ENCODE peak calls at places on chromosomes 2 and 18, in six cellular contexts. V is colonic mucosa, E is cardiac muscle cell, F is RWPE1, D is HFF-Myc, C is testis. X is an unnamed sample.

GRCh38 chr2:53484521-53484920 is 283.1 kb upstream of the CHAC2 start:
- DNase-seq in V (no peak), E (no peak), F (no peak), D (no peak), C (no peak), X (no peak)

GRCh38 chr2:26681656-26682055 is 10.9 kb upstream of the KCNK3 start:
- DNase-seq in V (no peak), E (no peak), F (no peak), D (no peak), C (no peak), X (no peak)

GRCh38 chr18:8391068-8391467 is 218.2 kb upstream of the RAB12 start:
- DNase-seq in V (no peak), E (peak), F (no peak), D (no peak), C (no peak), X (no peak)

GRCh38 chr2:223811757-223812156 is 25.6 kb downstream of the AP1S3 start:
- DNase-seq in V (no peak), E (peak), F (no peak), D (no peak), C (no peak), X (no peak)

GRCh38 chr2:128551435-128551834 is 232.8 kb upstream of the HS6ST1 start:
- DNase-seq in V (no peak), E (no peak), F (no peak), D (no peak), C (no peak), X (no peak)

GRCh38 chr2:137172162-137172561 is 406.8 kb downstream of the THSD7B start:
- DNase-seq in V (no peak), E (no peak), F (no peak), D (no peak), C (no peak), X (no peak)

GRCh38 chr2:241798081-241798630 is 10.8 kb upstream of the NEU4 start:
- DNase-seq in V (peak), E (no peak), F (no peak), D (no peak), C (no peak), X (no peak)

GRCh38 chr2:31363956-31364750 is 50.4 kb downstream of the XDH start:
- DNase-seq in V (no peak), E (no peak), F (no peak), D (no peak), C (no peak), X (no peak)

GRCh38 chr2:72330673-72331072 is 183.0 kb upstream of the CYP26B1 start:
- DNase-seq in V (no peak), E (no peak), F (no peak), D (no peak), C (no peak), X (no peak)

GRCh38 chr18:28652654-28653053 is 475.7 kb upstream of the CDH2 start:
- DNase-seq in V (no peak), E (no peak), F (no peak), D (no peak), C (no peak), X (no peak)

GRCh38 chr18:39681061-39681460 is 2115.5 kb upstream of the CELF4 start:
- DNase-seq in V (no peak), E (no peak), F (no peak), D (no peak), C (no peak), X (no peak)
- TF ChIP-seq CTCF in V (no peak), E (no peak), F (no peak), D (no peak), C (no peak), X (no peak)

DNA sequence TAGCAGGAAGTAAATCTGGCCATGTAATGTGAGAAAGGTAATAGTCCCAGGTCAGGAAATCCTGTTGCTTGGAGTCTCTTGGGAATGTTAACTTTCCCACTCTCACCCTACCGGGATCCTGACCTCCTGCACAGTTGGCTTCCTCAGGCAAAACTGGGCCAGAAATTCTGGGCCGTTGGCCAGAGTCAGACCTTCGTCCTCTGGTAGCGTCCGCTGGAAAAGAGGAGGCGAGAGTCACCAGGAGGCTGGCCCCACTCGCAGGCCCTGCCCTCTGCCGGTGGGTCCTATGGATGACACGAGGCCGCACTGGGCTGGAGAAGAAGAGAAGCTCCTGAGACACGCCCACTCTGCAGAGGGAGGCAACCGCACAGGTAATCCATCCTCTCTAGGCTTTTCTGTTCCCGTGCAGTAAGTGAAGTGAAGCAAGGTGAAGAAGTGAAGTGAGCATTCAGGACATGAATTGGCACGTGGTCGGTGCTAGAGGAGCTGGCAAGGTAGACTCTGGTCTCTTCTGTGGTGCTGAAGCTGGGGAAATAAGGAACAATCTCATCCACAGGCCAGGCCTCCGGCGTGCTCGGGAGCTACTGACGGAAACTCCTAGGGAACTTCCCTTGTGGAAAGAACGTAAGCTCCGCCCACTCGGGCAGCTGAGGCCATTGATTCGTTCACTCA is 182.7 kb upstream of the GLI2 start:
- DNase-seq in V (peak), E (peak), F (peak), D (no peak), C (peak), X (no peak)
- TF ChIP-seq CTCF in V (peak), E (peak), F (peak), D (peak), C (peak), X (peak)

GRCh38 chr2:12722445-12723316 is 5.9 kb downstream of the TRIB2 start:
- DNase-seq in V (no peak), E (no peak), F (no peak), D (no peak), C (no peak), X (no peak)
- TF ChIP-seq CTCF in V (no peak), E (peak), F (no peak), D (no peak), C (peak), X (peak)

DNA sequence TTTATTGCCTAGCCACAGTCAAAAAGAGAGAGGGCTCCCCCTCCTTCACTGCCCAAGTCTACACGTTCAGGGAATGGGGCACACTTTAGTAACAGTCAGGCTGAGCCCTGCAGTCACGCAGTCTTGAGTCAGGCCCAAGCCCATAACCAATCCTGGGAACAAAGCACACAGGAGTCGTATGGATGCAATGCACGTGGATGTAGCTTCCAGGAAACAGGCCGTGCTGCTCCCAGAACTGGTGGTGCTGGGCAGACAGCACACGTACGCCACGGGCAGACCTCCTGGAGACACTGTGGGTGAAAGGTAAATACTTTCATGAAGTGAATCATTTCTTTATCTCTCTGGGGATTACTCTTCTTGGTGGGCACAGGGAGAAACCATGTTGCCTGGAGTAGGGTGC is 30.0 kb upstream of the MBP start:
- DNase-seq in V (no peak), E (no peak), F (no peak), D (no peak), C (no peak), X (no peak)
- TF ChIP-seq CTCF in V (no peak), E (no peak), F (no peak), D (no peak), C (no peak), X (no peak)

GRCh38 chr2:164617466-164617865 is 3.8 kb downstream of the GRB14 start:
- DNase-seq in V (no peak), E (peak), F (peak), D (no peak), C (no peak), X (no peak)

GRCh38 chr2:164621761-164622105 is 451 bp upstream of the GRB14 start:
- DNase-seq in V (no peak), E (no peak), F (peak), D (no peak), C (no peak), X (no peak)

GRCh38 chr2:164622338-164623106 is 1.2 kb upstream of the GRB14 start:
- DNase-seq in V (no peak), E (no peak), F (no peak), D (no peak), C (no peak), X (no peak)

GRCh38 chr2:164624296-164624695 is 3.0 kb upstream of the GRB14 start:
- DNase-seq in V (no peak), E (peak), F (no peak), D (no peak), C (no peak), X (no peak)

GRCh38 chr2:164620873-164621760 is at the start of gene GRB14:
- DNase-seq in V (peak), E (peak), F (peak), D (no peak), C (peak), X (no peak)
- TF ChIP-seq CTCF in V (no peak), E (no peak), F (no peak), D (no peak), C (no peak), X (no peak)

GRCh38 chr18:10744653-10745052 is 218.8 kb downstream of the NAPG start:
- DNase-seq in V (no peak), E (no peak), F (no peak), D (no peak), C (no peak), X (no peak)
- TF ChIP-seq CTCF in V (no peak), E (no peak), F (no peak), D (no peak), C (no peak), X (no peak)

GRCh38 chr2:65311596-65311995 is 84.0 kb downstream of the ACTR2 start:
- DNase-seq in V (no peak), E (no peak), F (no peak), D (no peak), C (no peak), X (no peak)

GRCh38 chr2:65305899-65306298 is 78.3 kb downstream of the ACTR2 start:
- DNase-seq in V (no peak), E (no peak), F (no peak), D (no peak), C (no peak), X (no peak)

GRCh38 chr2:65313126-65313953 is 85.7 kb downstream of the ACTR2 start:
- DNase-seq in V (no peak), E (peak), F (no peak), D (no peak), C (no peak), X (no peak)

GRCh38 chr2:65311049-65311448 is 83.4 kb downstream of the ACTR2 start:
- DNase-seq in V (no peak), E (no peak), F (no peak), D (no peak), C (no peak), X (no peak)

DNA sequence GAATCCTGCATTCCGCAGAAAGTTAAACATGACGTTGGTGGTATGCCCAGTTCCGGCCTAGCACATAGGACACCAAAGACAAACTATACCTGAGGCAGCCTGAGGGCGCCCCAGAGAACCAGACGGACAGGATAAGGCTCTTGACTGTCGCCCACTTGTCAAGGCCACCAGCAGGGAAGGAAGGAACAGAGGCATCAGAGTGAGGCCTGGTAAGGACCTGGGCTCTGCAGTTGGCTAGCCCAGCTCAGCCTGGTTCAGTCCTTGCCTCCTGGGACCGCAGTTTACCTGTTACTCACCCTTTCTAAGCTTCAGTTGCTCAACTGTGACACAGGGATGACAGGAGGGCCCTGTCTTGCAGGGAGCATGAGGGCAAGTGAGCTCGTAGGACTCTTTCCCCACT is 82.1 kb downstream of the ACTR2 start:
- DNase-seq in V (no peak), E (no peak), F (no peak), D (no peak), C (no peak), X (no peak)
- TF ChIP-seq CTCF in V (no peak), E (no peak), F (no peak), D (no peak), C (no peak), X (no peak)

GRCh38 chr18:42053188-42053781 is 98.3 kb downstream of the PIK3C3 start:
- DNase-seq in V (peak), E (peak), F (peak), D (peak), C (peak), X (peak)

GRCh38 chr18:42051411-42051810 is 96.4 kb downstream of the PIK3C3 start:
- DNase-seq in V (no peak), E (no peak), F (no peak), D (no peak), C (no peak), X (no peak)

GRCh38 chr18:42047721-42048120 is 92.7 kb downstream of the PIK3C3 start:
- DNase-seq in V (no peak), E (peak), F (no peak), D (no peak), C (no peak), X (no peak)

GRCh38 chr18:42048150-42048549 is 93.1 kb downstream of the PIK3C3 start:
- DNase-seq in V (no peak), E (peak), F (peak), D (peak), C (no peak), X (no peak)

DNA sequence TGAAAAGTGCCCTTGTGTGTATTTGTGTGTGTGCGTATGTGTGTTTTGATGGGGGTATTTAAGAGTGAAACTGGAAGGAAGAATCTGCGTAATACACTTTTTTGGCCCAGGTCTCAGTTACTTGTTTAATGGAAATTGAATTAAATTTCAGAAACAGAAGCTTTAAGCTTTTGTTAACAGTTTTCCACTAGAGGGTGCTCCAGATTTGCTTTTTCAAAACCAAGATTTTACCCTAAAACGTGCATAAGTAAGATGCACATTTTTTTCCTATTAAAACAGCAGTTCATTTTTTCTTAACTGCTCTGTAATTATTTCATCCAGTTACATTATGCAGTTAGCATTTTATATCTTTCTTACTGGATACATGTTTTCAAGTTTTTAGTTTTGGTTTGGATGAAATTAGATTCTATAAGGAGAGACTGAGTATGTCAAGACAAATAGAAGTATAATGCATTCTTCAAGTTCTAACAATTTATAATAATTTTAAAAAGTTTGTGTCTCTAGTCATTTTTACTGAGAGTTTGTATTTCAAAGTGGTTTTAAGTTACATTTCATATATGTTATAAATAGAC is 97.2 kb downstream of the PIK3C3 start:
- DNase-seq in V (no peak), E (peak), F (no peak), D (peak), C (no peak), X (no peak)
- TF ChIP-seq CTCF in V (no peak), E (peak), F (peak), D (peak), C (no peak), X (no peak)

DNA sequence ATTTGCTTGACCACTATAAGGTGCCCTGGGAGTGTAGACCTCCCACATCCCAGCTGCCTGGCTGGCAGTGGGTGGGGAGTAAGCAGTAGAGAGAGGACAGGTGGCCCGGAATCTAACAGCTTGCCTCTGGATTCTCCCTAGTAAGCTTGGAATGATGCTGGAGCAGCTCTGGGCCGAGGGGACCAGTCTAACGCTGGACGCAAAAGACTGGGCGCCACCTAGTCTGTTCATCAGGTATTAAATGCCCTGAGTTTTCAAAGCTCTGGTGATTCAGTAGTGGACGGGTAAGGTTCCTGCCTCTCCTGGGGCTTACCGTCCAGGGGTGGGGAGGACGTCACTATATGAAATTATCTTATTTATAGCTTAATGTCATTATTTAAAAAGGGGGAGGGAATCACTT is 648 bp upstream of the LYPD6B start:
- DNase-seq in V (peak), E (no peak), F (peak), D (no peak), C (no peak), X (no peak)
- TF ChIP-seq CTCF in V (no peak), E (no peak), F (no peak), D (no peak), C (no peak), X (no peak)

GRCh38 chr2:193580176-193580950 is 1385.6 kb upstream of the TMEFF2 start:
- DNase-seq in V (no peak), E (no peak), F (no peak), D (no peak), C (peak), X (no peak)

GRCh38 chr2:193584522-193584938 is 1389.8 kb upstream of the TMEFF2 start:
- DNase-seq in V (no peak), E (peak), F (no peak), D (no peak), C (peak), X (no peak)

GRCh38 chr2:193581807-193582206 is 1387.1 kb upstream of the TMEFF2 start:
- DNase-seq in V (no peak), E (no peak), F (no peak), D (no peak), C (no peak), X (no peak)

DNA sequence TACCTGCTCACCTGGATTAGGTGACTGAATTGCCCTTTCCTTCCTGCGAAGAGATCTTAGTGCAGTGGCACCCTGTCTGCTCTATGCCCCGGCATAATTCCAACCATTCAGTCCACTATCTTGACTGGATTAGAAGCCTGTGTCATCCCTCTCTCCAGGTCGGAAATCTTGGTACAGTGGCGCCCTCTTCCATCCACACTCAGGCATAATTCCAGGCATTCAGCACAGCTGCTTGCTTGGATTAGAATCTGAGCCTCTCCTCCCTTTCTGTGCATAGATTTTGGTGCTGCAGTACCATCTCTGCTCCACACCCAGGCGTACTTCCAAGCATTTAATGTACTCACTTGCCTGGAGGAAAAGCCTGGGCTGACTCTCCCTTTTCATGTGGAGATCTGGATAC is 1389.3 kb upstream of the TMEFF2 start:
- DNase-seq in V (no peak), E (peak), F (no peak), D (no peak), C (peak), X (no peak)
- TF ChIP-seq CTCF in V (no peak), E (no peak), F (no peak), D (no peak), C (no peak), X (no peak)

X was measured in CD14-positive monocyte.